ENCODE peak calls at places on chromosomes 4 and X, in four cellular contexts. One of them, this sample, is unnamed.

GRCh38 chr4:159677521-159677920 is 574.6 kb downstream of the RAPGEF2 start:
- DNase-seq in T-cell: no peak
- DNase-seq in dorsolateral prefrontal cortex: no peak
- DNase-seq in AG04450: no peak
- DNase-seq in this sample: no peak

GRCh38 chr4:36709986-36710385 is 428.6 kb downstream of the DTHD1 start:
- DNase-seq in AG04450: no peak
- DNase-seq in dorsolateral prefrontal cortex: no peak
- DNase-seq in T-cell: no peak
- DNase-seq in this sample: no peak

GRCh38 chrX:70755850-70756249 is 152.7 kb downstream of the TEX11 start:
- DNase-seq in dorsolateral prefrontal cortex: no peak
- DNase-seq in T-cell: peak; percentile 59
- DNase-seq in AG04450: no peak
- DNase-seq in this sample: no peak

GRCh38 chr4:48337726-48338125 is 3.6 kb upstream of the SLAIN2 start:
- DNase-seq in dorsolateral prefrontal cortex: no peak
- DNase-seq in AG04450: no peak
- DNase-seq in T-cell: no peak
- DNase-seq in this sample: no peak

GRCh38 chr4:167238226-167238625 is 3.9 kb upstream of the SPOCK3 start:
- DNase-seq in dorsolateral prefrontal cortex: no peak
- DNase-seq in T-cell: no peak
- DNase-seq in AG04450: no peak
- DNase-seq in this sample: no peak

GRCh38 chr4:2065106-2065930 is 6.2 kb downstream of the NAT8L start:
- DNase-seq in T-cell: no peak
- DNase-seq in dorsolateral prefrontal cortex: no peak
- DNase-seq in AG04450: no peak
- DNase-seq in this sample: no peak

GRCh38 chr4:88514557-88515511 is 8.7 kb downstream of the PYURF start:
- DNase-seq in T-cell: no peak
- DNase-seq in dorsolateral prefrontal cortex: no peak
- DNase-seq in AG04450: no peak
- DNase-seq in this sample: no peak

GRCh38 chr4:119783200-119783978 is 154.8 kb upstream of the PDE5A start:
- DNase-seq in AG04450: no peak
- DNase-seq in dorsolateral prefrontal cortex: no peak
- DNase-seq in T-cell: no peak
- DNase-seq in this sample: no peak

GRCh38 chr4:13484749-13485345 is 707 bp upstream of the RAB28 start:
- DNase-seq in dorsolateral prefrontal cortex: no peak
- DNase-seq in T-cell: peak; percentile 28
- DNase-seq in AG04450: no peak
- DNase-seq in this sample: peak; percentile 26

This sample was measured in HFFc6.